ENCODE peak calls at places on chromosome 9, in four cellular contexts. E is activated CD8-positive, alpha-beta T cell treated with anti-CD3 and anti-CD28 coated beads for 36 hours; T is ELR; B is central memory CD4-positive, alpha-beta T cell. Z is an unnamed sample.

GRCh38 chr9:77502568-77502967 is 145.6 kb downstream of the GNA14 start:
- DNase-seq in T (no peak), B (no peak), E (no peak), Z (no peak)

GRCh38 chr9:19689324-19690087 is 99.3 kb downstream of the SLC24A2 start:
- DNase-seq in B (no peak), T (peak), E (no peak), Z (peak)

GRCh38 chr9:38643456-38644173 is 23.2 kb upstream of the ANKRD18A start:
- DNase-seq in E (no peak), T (no peak), B (no peak), Z (no peak)

GRCh38 chr9:88786291-88787054 is 204.8 kb upstream of the S1PR3 start:
- DNase-seq in E (no peak), B (no peak), T (no peak), Z (no peak)

GRCh38 chr9:129270903-129271431 is 92.9 kb upstream of the IER5L start:
- DNase-seq in T (peak), E (peak), B (no peak), Z (no peak)

GRCh38 chr9:89999534-90000370 is 394.9 kb downstream of the GADD45G start:
- DNase-seq in T (no peak), B (peak), E (peak), Z (peak)

GRCh38 chr9:91207889-91208651 is 153.6 kb downstream of the AUH start:
- DNase-seq in E (peak), T (peak), B (no peak), Z (peak)

GRCh38 chr9:36191290-36191645 is 547 bp downstream of the CLTA start:
- DNase-seq in T (peak), B (peak), E (peak), Z (peak)

GRCh38 chr9:85522459-85523092 is 219.2 kb downstream of the AGTPBP1 start:
- DNase-seq in T (peak), E (peak), B (no peak), Z (peak)